ENCODE peak calls at places on chromosomes 1 and 21, in ten cellular contexts. T is IMR-90, A is A549, V is body of pancreas, B is upper lobe of left lung, H is right lobe of liver, W is HCT116, U is K562, Z is HepG2, K is heart left ventricle. I is an unnamed sample.
A peak's percentile ranks its signal among the peaks of the same experiment; 100 is the strongest.

GRCh38 chr1:59748123-59748522 is 66.6 kb upstream of the HOOK1 start:
- ATAC-seq in T (no peak), A (no peak), V (no peak), B (no peak), H (no peak), W (no peak), U (no peak), Z (no peak), K (no peak), I (no peak)

GRCh38 chr1:239909894-239910293 is 181.8 kb upstream of the FMN2 start:
- ATAC-seq in T (peak; percentile 83), A (no peak), V (no peak), B (peak; percentile 92), H (peak; percentile 73), W (no peak), U (no peak), Z (peak; percentile 47), K (no peak), I (peak; percentile 59)

GRCh38 chr1:239723821-239724367 is 337.5 kb downstream of the CHRM3 start:
- ATAC-seq in T (no peak), A (no peak), V (no peak), B (no peak), H (no peak), W (no peak), U (no peak), Z (no peak), K (no peak), I (no peak)

GRCh38 chr1:240747907-240748306 is 136.0 kb upstream of the GREM2 start:
- ATAC-seq in T (no peak), A (no peak), V (no peak), B (no peak), H (no peak), W (no peak), U (no peak), Z (no peak), K (no peak), I (no peak)

GRCh38 chr1:44652445-44653106 is 21.7 kb downstream of the TMEM53 start:
- ATAC-seq in T (peak; percentile 98), A (peak; percentile 77), V (peak; percentile 91), B (peak; percentile 93), H (peak; percentile 88), W (peak; percentile 90), U (peak; percentile 95), Z (peak; percentile 81), K (peak; percentile 76), I (peak; percentile 90)

GRCh38 chr1:181397841-181398240 is 85.5 kb upstream of the CACNA1E start:
- ATAC-seq in T (no peak), A (no peak), V (no peak), B (no peak), H (no peak), W (no peak), U (no peak), Z (no peak), K (no peak), I (no peak)

GRCh38 chr1:103362348-103363007 is 163.0 kb upstream of the RNPC3 start:
- ATAC-seq in T (no peak), A (no peak), V (no peak), B (no peak), H (no peak), W (no peak), U (no peak), Z (no peak), K (no peak), I (no peak)

GRCh38 chr1:231827337-231828105 is 200.9 kb downstream of the DISC1 start:
- ATAC-seq in T (peak; percentile 57), A (peak; percentile 64), V (no peak), B (no peak), H (no peak), W (peak; percentile 53), U (no peak), Z (no peak), K (no peak), I (no peak)

DNA sequence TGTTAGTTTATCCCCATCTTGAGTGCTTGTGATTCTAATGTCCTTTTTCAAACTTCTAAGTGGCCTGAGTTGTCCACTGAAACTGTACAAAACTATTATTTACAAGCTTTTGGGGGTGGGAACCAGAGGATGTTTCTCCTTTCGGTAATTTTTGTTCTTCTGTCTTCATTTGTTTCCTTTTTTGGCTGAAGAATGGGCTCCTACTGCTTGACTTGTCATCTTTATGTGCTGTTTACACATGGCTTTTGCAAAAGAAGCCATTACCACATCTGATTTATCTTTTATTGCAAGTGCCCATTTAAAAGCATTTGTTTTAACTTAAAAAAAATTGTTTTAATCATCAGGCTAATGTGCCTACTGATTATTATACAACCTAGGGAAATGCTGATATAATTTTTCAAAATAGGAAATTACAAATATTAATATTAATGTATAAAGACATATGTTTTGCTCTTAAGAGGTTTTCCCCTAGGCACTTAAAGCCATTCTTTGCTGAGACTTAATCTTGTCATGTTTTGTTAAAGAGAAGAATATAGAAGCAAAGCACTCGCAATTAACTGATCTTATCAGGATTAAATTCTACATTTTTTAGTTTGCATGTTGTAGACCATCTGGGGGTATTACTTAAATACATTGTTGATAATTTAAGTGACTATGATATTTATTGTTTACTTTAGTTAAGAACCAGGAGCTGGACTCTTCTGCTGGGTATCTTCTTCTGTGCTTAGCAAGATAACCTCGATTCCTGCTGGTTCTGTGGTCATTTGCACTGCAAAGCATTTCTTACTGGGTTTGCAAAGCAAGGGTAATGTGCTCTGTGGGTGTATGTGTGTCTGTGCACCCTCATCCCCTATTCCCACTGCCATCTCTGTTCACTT is 40.1 kb downstream of the TMEM200B start:
- ATAC-seq in T (no peak), A (no peak), V (no peak), B (no peak), H (peak; percentile 11), W (no peak), U (peak; percentile 71), Z (no peak), K (no peak), I (no peak)
- TF ChIP-seq POLR2A in T (no peak), A (no peak), V (no peak), B (no peak), H (no peak), W (no peak), U (no peak), Z (no peak), K (no peak), I (no peak)

GRCh38 chr1:2133039-2133878 is 61.3 kb downstream of the FAAP20 start:
- ATAC-seq in T (peak; percentile 93), A (peak; percentile 85), V (peak; percentile 87), B (peak; percentile 95), H (peak; percentile 93), W (peak; percentile 92), U (peak; percentile 97), Z (no peak), K (peak; percentile 92), I (peak; percentile 92)
- TF ChIP-seq POLR2A in T (no peak), A (no peak), V (no peak), B (peak; percentile 68), H (peak; percentile 44), W (no peak), U (no peak), Z (no peak), K (no peak), I (no peak)

GRCh38 chr1:40861227-40862003 is 748 bp downstream of the CITED4 start:
- ATAC-seq in T (peak; percentile 27), A (peak; percentile 19), V (peak; percentile 1), B (peak; percentile 44), H (peak; percentile 54), W (no peak), U (no peak), Z (peak; percentile 15), K (no peak), I (peak; percentile 36)

GRCh38 chr1:40857737-40858136 is 4.4 kb downstream of the CITED4 start:
- ATAC-seq in T (no peak), A (no peak), V (no peak), B (no peak), H (no peak), W (no peak), U (no peak), Z (no peak), K (no peak), I (no peak)

GRCh38 chr1:40862008-40862863 is at the start of gene CITED4:
- ATAC-seq in T (peak; percentile 98), A (peak; percentile 82), V (peak; percentile 91), B (peak; percentile 98), H (peak; percentile 91), W (peak; percentile 96), U (peak; percentile 95), Z (peak; percentile 87), K (peak; percentile 97), I (peak; percentile 97)

GRCh38 chr1:40859017-40859416 is 3.1 kb downstream of the CITED4 start:
- ATAC-seq in T (no peak), A (no peak), V (no peak), B (no peak), H (no peak), W (no peak), U (no peak), Z (no peak), K (no peak), I (no peak)

DNA sequence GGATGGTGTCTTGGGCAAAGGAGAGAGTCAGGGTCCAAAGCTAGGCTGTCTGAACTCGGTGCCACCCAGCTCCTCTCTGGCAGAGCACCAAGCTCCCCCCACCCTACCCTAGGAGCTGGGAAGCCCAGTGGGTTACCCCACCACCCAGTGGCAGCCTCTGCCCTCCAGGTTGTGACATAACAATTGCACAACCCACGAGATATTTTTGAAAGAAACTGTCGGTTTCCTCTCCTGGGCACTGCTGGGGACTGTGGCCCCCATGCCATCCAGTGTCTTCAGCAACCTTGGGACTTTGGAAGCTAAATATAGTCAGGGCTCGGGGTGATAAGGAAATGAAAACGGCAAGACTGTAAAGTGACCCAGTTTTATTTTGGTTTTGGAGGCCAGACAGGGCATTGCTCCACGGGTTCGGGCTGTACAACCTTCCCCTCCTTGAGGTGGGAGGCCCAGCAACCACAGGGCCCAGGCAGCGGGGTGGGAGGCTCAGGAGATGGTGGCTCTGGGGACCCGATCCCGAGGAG is 1.4 kb downstream of the CITED4 start:
- ATAC-seq in T (no peak), A (no peak), V (no peak), B (no peak), H (peak; percentile 41), W (no peak), U (no peak), Z (no peak), K (peak; percentile 10), I (no peak)
- TF ChIP-seq POLR2A in T (no peak), A (peak; percentile 15), V (no peak), B (no peak), H (peak; percentile 9), W (no peak), U (no peak), Z (no peak), K (no peak), I (no peak)

GRCh38 chr21:15241997-15242767 is 177.4 kb upstream of the NRIP1 start:
- ATAC-seq in T (no peak), A (no peak), V (peak; percentile 35), B (no peak), H (peak; percentile 48), W (no peak), U (no peak), Z (no peak), K (no peak), I (no peak)
- TF ChIP-seq POLR2A in T (no peak), A (no peak), V (no peak), B (no peak), H (no peak), W (no peak), U (no peak), Z (no peak), K (no peak), I (no peak)

I was measured in gastroesophageal sphincter.